ENCODE peak calls at places on chromosomes 13 and 19, in six cellular contexts. One of them, this sample, is unnamed.

GRCh38 chr13:28059214-28059613 is 41.2 kb downstream of the FLT3 start:
- DNase-seq in neural crest cell: peak; percentile 9
- DNase-seq in COR-L47: peak; percentile 6
- DNase-seq in amniotic stem cell: no peak
- DNase-seq in NAMALWA: peak; percentile 62
- DNase-seq in Caco-2: peak; percentile 78
- DNase-seq in this sample: no peak

GRCh38 chr13:43307921-43308433 is 284.6 kb downstream of the DNAJC15 start:
- DNase-seq in neural crest cell: no peak
- DNase-seq in COR-L47: peak; percentile 85
- DNase-seq in amniotic stem cell: no peak
- DNase-seq in NAMALWA: peak; percentile 25
- DNase-seq in Caco-2: peak; percentile 51
- DNase-seq in this sample: no peak

GRCh38 chr19:13920940-13921744 is 15.1 kb downstream of the CC2D1A start:
- DNase-seq in neural crest cell: no peak
- DNase-seq in COR-L47: no peak
- DNase-seq in amniotic stem cell: no peak
- DNase-seq in NAMALWA: peak; percentile 94
- DNase-seq in Caco-2: peak; percentile 55
- DNase-seq in this sample: peak; percentile 25

GRCh38 chr19:32041681-32042292 is 303.6 kb upstream of the ZNF507 start:
- DNase-seq in neural crest cell: peak; percentile 62
- DNase-seq in COR-L47: no peak
- DNase-seq in amniotic stem cell: no peak
- DNase-seq in NAMALWA: peak; percentile 42
- DNase-seq in Caco-2: peak; percentile 46
- DNase-seq in this sample: peak; percentile 24

GRCh38 chr13:104385409-104385808 is 1319.2 kb upstream of the SLC10A2 start:
- DNase-seq in neural crest cell: no peak
- DNase-seq in COR-L47: no peak
- DNase-seq in amniotic stem cell: no peak
- DNase-seq in NAMALWA: no peak
- DNase-seq in Caco-2: no peak
- DNase-seq in this sample: peak; percentile 9

GRCh38 chr13:19961924-19962323 is 3.4 kb downstream of the ZMYM2 start:
- DNase-seq in neural crest cell: no peak
- DNase-seq in COR-L47: no peak
- DNase-seq in amniotic stem cell: no peak
- DNase-seq in NAMALWA: no peak
- DNase-seq in Caco-2: no peak
- DNase-seq in this sample: no peak

GRCh38 chr13:21657538-21657937 is 13.3 kb upstream of the FGF9 start:
- DNase-seq in neural crest cell: no peak
- DNase-seq in COR-L47: no peak
- DNase-seq in amniotic stem cell: no peak
- DNase-seq in NAMALWA: no peak
- DNase-seq in Caco-2: no peak
- DNase-seq in this sample: no peak

GRCh38 chr13:105567951-105568510 is 967.4 kb downstream of the EFNB2 start:
- DNase-seq in neural crest cell: no peak
- DNase-seq in COR-L47: no peak
- DNase-seq in amniotic stem cell: no peak
- DNase-seq in NAMALWA: no peak
- DNase-seq in Caco-2: no peak
- DNase-seq in this sample: no peak

GRCh38 chr19:41957838-41958366 is 1.2 kb downstream of the RABAC1 start:
- DNase-seq in neural crest cell: peak; percentile 54
- DNase-seq in COR-L47: peak; percentile 73
- DNase-seq in amniotic stem cell: peak; percentile 80
- DNase-seq in NAMALWA: peak; percentile 79
- DNase-seq in Caco-2: peak; percentile 87
- DNase-seq in this sample: peak; percentile 70